ENCODE peak calls at places on chromosomes 3 and 15, in seven cellular contexts. One of them, this sample, is unnamed.
A peak's percentile ranks its signal among the peaks of the same experiment; 100 is the strongest.

GRCh38 chr3:127459205-127459604 is 131.3 kb downstream of the TPRA1 start:
- DNase-seq in HCT116: no peak
- DNase-seq in adipocyte: no peak
- DNase-seq in WTC11: no peak
- DNase-seq in A172: no peak
- DNase-seq in AG08396: no peak
- DNase-seq in astrocyte: no peak
- DNase-seq in this sample: no peak

GRCh38 chr3:10619989-10620832 is 114.8 kb upstream of the ATP2B2 start:
- DNase-seq in HCT116: no peak
- DNase-seq in adipocyte: no peak
- DNase-seq in WTC11: no peak
- DNase-seq in A172: no peak
- DNase-seq in AG08396: no peak
- DNase-seq in astrocyte: no peak
- DNase-seq in this sample: no peak

GRCh38 chr3:49916686-49917085 is 12.9 kb downstream of the MON1A start:
- DNase-seq in HCT116: no peak
- DNase-seq in adipocyte: peak; percentile 52
- DNase-seq in WTC11: no peak
- DNase-seq in A172: no peak
- DNase-seq in AG08396: peak; percentile 44
- DNase-seq in astrocyte: peak; percentile 33
- DNase-seq in this sample: peak; percentile 66

GRCh38 chr15:43872416-43873020 is 45.7 kb downstream of the WDR76 start:
- DNase-seq in HCT116: peak; percentile 45
- DNase-seq in adipocyte: peak; percentile 91
- DNase-seq in WTC11: peak; percentile 54
- DNase-seq in A172: peak; percentile 50
- DNase-seq in AG08396: peak; percentile 71
- DNase-seq in astrocyte: peak; percentile 60
- DNase-seq in this sample: peak; percentile 81

GRCh38 chr3:171810278-171811058 is at the start of gene PLD1:
- DNase-seq in HCT116: peak; percentile 63
- DNase-seq in adipocyte: peak; percentile 92
- DNase-seq in WTC11: peak; percentile 60
- DNase-seq in A172: peak; percentile 72
- DNase-seq in AG08396: peak; percentile 83
- DNase-seq in astrocyte: peak; percentile 68
- DNase-seq in this sample: peak; percentile 89

GRCh38 chr15:55239440-55240124 is 42.8 kb upstream of the RSL24D1 start:
- DNase-seq in HCT116: no peak
- DNase-seq in adipocyte: no peak
- DNase-seq in WTC11: no peak
- DNase-seq in A172: no peak
- DNase-seq in AG08396: no peak
- DNase-seq in astrocyte: no peak
- DNase-seq in this sample: no peak

GRCh38 chr3:138459619-138460535 is 25.5 kb downstream of the ESYT3 start:
- DNase-seq in HCT116: no peak
- DNase-seq in adipocyte: no peak
- DNase-seq in WTC11: no peak
- DNase-seq in A172: no peak
- DNase-seq in AG08396: no peak
- DNase-seq in astrocyte: no peak
- DNase-seq in this sample: no peak

GRCh38 chr3:79551997-79552396 is 215.8 kb downstream of the ROBO1 start:
- DNase-seq in HCT116: no peak
- DNase-seq in adipocyte: no peak
- DNase-seq in WTC11: no peak
- DNase-seq in A172: no peak
- DNase-seq in AG08396: no peak
- DNase-seq in astrocyte: no peak
- DNase-seq in this sample: no peak

GRCh38 chr3:185420762-185421161 is 57.8 kb downstream of the MAP3K13 start:
- DNase-seq in HCT116: no peak
- DNase-seq in adipocyte: peak; percentile 2
- DNase-seq in WTC11: no peak
- DNase-seq in A172: peak; percentile 30
- DNase-seq in AG08396: no peak
- DNase-seq in astrocyte: peak; percentile 7
- DNase-seq in this sample: no peak

GRCh38 chr3:8223766-8224165 is 277.9 kb upstream of the LMCD1 start:
- DNase-seq in HCT116: no peak
- DNase-seq in adipocyte: peak; percentile 1
- DNase-seq in WTC11: no peak
- DNase-seq in A172: no peak
- DNase-seq in AG08396: no peak
- DNase-seq in astrocyte: peak; percentile 11
- DNase-seq in this sample: peak; percentile 2

GRCh38 chr3:17372811-17373210 is 369.6 kb downstream of the TBC1D5 start:
- DNase-seq in HCT116: no peak
- DNase-seq in adipocyte: peak; percentile 78
- DNase-seq in WTC11: no peak
- DNase-seq in A172: no peak
- DNase-seq in AG08396: peak; percentile 17
- DNase-seq in astrocyte: peak; percentile 10
- DNase-seq in this sample: peak; percentile 69

GRCh38 chr3:98013428-98014349 is 21.4 kb downstream of the GABRR3 start:
- DNase-seq in HCT116: no peak
- DNase-seq in adipocyte: peak; percentile 48
- DNase-seq in WTC11: no peak
- DNase-seq in A172: no peak
- DNase-seq in AG08396: peak; percentile 8
- DNase-seq in astrocyte: no peak
- DNase-seq in this sample: peak; percentile 61

GRCh38 chr3:127597020-127597771 is 1.0 kb upstream of the MCM2 start:
- DNase-seq in HCT116: no peak
- DNase-seq in adipocyte: no peak
- DNase-seq in WTC11: no peak
- DNase-seq in A172: no peak
- DNase-seq in AG08396: no peak
- DNase-seq in astrocyte: no peak
- DNase-seq in this sample: no peak

GRCh38 chr15:82848201-82848993 is 39.0 kb downstream of the WHAMM start:
- DNase-seq in HCT116: no peak
- DNase-seq in adipocyte: no peak
- DNase-seq in WTC11: no peak
- DNase-seq in A172: no peak
- DNase-seq in AG08396: no peak
- DNase-seq in astrocyte: no peak
- DNase-seq in this sample: no peak

GRCh38 chr3:136632625-136633081 is 119.5 kb downstream of the STAG1 start:
- DNase-seq in HCT116: no peak
- DNase-seq in adipocyte: no peak
- DNase-seq in WTC11: no peak
- DNase-seq in A172: no peak
- DNase-seq in AG08396: no peak
- DNase-seq in astrocyte: peak; percentile 20
- DNase-seq in this sample: no peak

GRCh38 chr3:177213806-177214528 is 16.7 kb upstream of the TBL1XR1 start:
- DNase-seq in HCT116: no peak
- DNase-seq in adipocyte: peak; percentile 43
- DNase-seq in WTC11: no peak
- DNase-seq in A172: no peak
- DNase-seq in AG08396: no peak
- DNase-seq in astrocyte: no peak
- DNase-seq in this sample: no peak

GRCh38 chr3:64908292-64908691 is 220.5 kb upstream of the ADAMTS9 start:
- DNase-seq in HCT116: no peak
- DNase-seq in adipocyte: no peak
- DNase-seq in WTC11: no peak
- DNase-seq in A172: peak; percentile 50
- DNase-seq in AG08396: no peak
- DNase-seq in astrocyte: no peak
- DNase-seq in this sample: peak; percentile 48

GRCh38 chr3:187286467-187287059 is 5.0 kb downstream of the MASP1 start:
- DNase-seq in HCT116: no peak
- DNase-seq in adipocyte: peak; percentile 42
- DNase-seq in WTC11: no peak
- DNase-seq in A172: peak; percentile 24
- DNase-seq in AG08396: peak; percentile 65
- DNase-seq in astrocyte: peak; percentile 30
- DNase-seq in this sample: peak; percentile 96

GRCh38 chr3:134333522-134334181 is 40.6 kb downstream of the AMOTL2 start:
- DNase-seq in HCT116: no peak
- DNase-seq in adipocyte: peak; percentile 90
- DNase-seq in WTC11: no peak
- DNase-seq in A172: peak; percentile 80
- DNase-seq in AG08396: peak; percentile 71
- DNase-seq in astrocyte: peak; percentile 76
- DNase-seq in this sample: peak; percentile 58

GRCh38 chr3:30793755-30794154 is 100.7 kb downstream of the GADL1 start:
- DNase-seq in HCT116: no peak
- DNase-seq in adipocyte: no peak
- DNase-seq in WTC11: no peak
- DNase-seq in A172: no peak
- DNase-seq in AG08396: no peak
- DNase-seq in astrocyte: no peak
- DNase-seq in this sample: no peak

GRCh38 chr3:119579366-119580147 is at the start of gene ADPRH:
- DNase-seq in HCT116: peak; percentile 27
- DNase-seq in adipocyte: peak; percentile 59
- DNase-seq in WTC11: peak; percentile 78
- DNase-seq in A172: no peak
- DNase-seq in AG08396: peak; percentile 83
- DNase-seq in astrocyte: peak; percentile 57
- DNase-seq in this sample: peak; percentile 79

GRCh38 chr3:33787328-33788009 is 11.0 kb upstream of the PDCD6IP start:
- DNase-seq in HCT116: peak; percentile 60
- DNase-seq in adipocyte: peak; percentile 85
- DNase-seq in WTC11: peak; percentile 72
- DNase-seq in A172: peak; percentile 64
- DNase-seq in AG08396: peak; percentile 57
- DNase-seq in astrocyte: peak; percentile 42
- DNase-seq in this sample: peak; percentile 75

GRCh38 chr15:83364541-83364940 is 80.1 kb upstream of the BNC1 start:
- DNase-seq in HCT116: no peak
- DNase-seq in adipocyte: no peak
- DNase-seq in WTC11: no peak
- DNase-seq in A172: no peak
- DNase-seq in AG08396: no peak
- DNase-seq in astrocyte: no peak
- DNase-seq in this sample: no peak